ENCODE peak calls at places on chromosomes 3 and 15, in four cellular contexts. One of them, this sample, is unnamed.

GRCh38 chr15:101137312-101137940 is 114.4 kb downstream of the CHSY1 start:
- DNase-seq in mesendoderm: no peak
- DNase-seq in neuronal stem cell: no peak
- DNase-seq in neural progenitor cell: no peak
- DNase-seq in this sample: no peak

GRCh38 chr15:41971893-41972340 is 440 bp downstream of the EHD4 start:
- DNase-seq in mesendoderm: no peak
- DNase-seq in neuronal stem cell: peak; percentile 39
- DNase-seq in neural progenitor cell: peak; percentile 69
- DNase-seq in this sample: peak; percentile 78

GRCh38 chr3:89114841-89115223 is 7.4 kb downstream of the EPHA3 start:
- DNase-seq in mesendoderm: no peak
- DNase-seq in neuronal stem cell: no peak
- DNase-seq in neural progenitor cell: no peak
- DNase-seq in this sample: no peak

GRCh38 chr15:40092416-40093223 is 16.1 kb downstream of the BMF start:
- DNase-seq in mesendoderm: no peak
- DNase-seq in neuronal stem cell: no peak
- DNase-seq in neural progenitor cell: peak; percentile 67
- DNase-seq in this sample: no peak

GRCh38 chr3:53089511-53089910 is 40.7 kb downstream of the RFT1 start:
- DNase-seq in mesendoderm: no peak
- DNase-seq in neuronal stem cell: no peak
- DNase-seq in neural progenitor cell: no peak
- DNase-seq in this sample: no peak

GRCh38 chr3:177875786-177876476 is 660.3 kb upstream of the KCNMB2 start:
- DNase-seq in mesendoderm: peak; percentile 30
- DNase-seq in neuronal stem cell: no peak
- DNase-seq in neural progenitor cell: peak; percentile 55
- DNase-seq in this sample: no peak

GRCh38 chr15:73345658-73346057 is 23.1 kb downstream of the HCN4 start:
- DNase-seq in mesendoderm: no peak
- DNase-seq in neuronal stem cell: no peak
- DNase-seq in neural progenitor cell: no peak
- DNase-seq in this sample: no peak

GRCh38 chr3:187783098-187783497 is 37.8 kb upstream of the BCL6 start:
- DNase-seq in mesendoderm: no peak
- DNase-seq in neuronal stem cell: no peak
- DNase-seq in neural progenitor cell: no peak
- DNase-seq in this sample: no peak

GRCh38 chr15:31342781-31343626 is 16.4 kb downstream of the KLF13 start:
- DNase-seq in mesendoderm: no peak
- DNase-seq in neuronal stem cell: no peak
- DNase-seq in neural progenitor cell: peak; percentile 25
- DNase-seq in this sample: peak; percentile 64

GRCh38 chr3:115792206-115792955 is 169.1 kb downstream of the GAP43 start:
- DNase-seq in mesendoderm: no peak
- DNase-seq in neuronal stem cell: no peak
- DNase-seq in neural progenitor cell: no peak
- DNase-seq in this sample: no peak

GRCh38 chr3:112130638-112130993 is 2.4 kb downstream of the GCSAM start:
- DNase-seq in mesendoderm: no peak
- DNase-seq in neuronal stem cell: no peak
- DNase-seq in neural progenitor cell: no peak
- DNase-seq in this sample: no peak

GRCh38 chr3:157856078-157856939 is 249.9 kb downstream of the SHOX2 start:
- DNase-seq in mesendoderm: no peak
- DNase-seq in neuronal stem cell: no peak
- DNase-seq in neural progenitor cell: no peak
- DNase-seq in this sample: no peak

GRCh38 chr15:80567721-80568157 is 127.4 kb upstream of the ABHD17C start:
- DNase-seq in mesendoderm: peak; percentile 91
- DNase-seq in neuronal stem cell: peak; percentile 54
- DNase-seq in neural progenitor cell: peak; percentile 83
- DNase-seq in this sample: peak; percentile 90

GRCh38 chr15:65285291-65286068 is 1.2 kb downstream of the PARP16 start:
- DNase-seq in mesendoderm: no peak
- DNase-seq in neuronal stem cell: no peak
- DNase-seq in neural progenitor cell: no peak
- DNase-seq in this sample: no peak

GRCh38 chr3:169772530-169772950 is 656 bp upstream of the MYNN start:
- DNase-seq in mesendoderm: peak; percentile 91
- DNase-seq in neuronal stem cell: peak; percentile 75
- DNase-seq in neural progenitor cell: peak; percentile 80
- DNase-seq in this sample: peak; percentile 88

GRCh38 chr3:119279101-119279554 is 15.1 kb upstream of the ARHGAP31 start:
- DNase-seq in mesendoderm: no peak
- DNase-seq in neuronal stem cell: peak; percentile 56
- DNase-seq in neural progenitor cell: peak; percentile 63
- DNase-seq in this sample: peak; percentile 39

GRCh38 chr3:27914199-27914598 is 192.1 kb upstream of the EOMES start:
- DNase-seq in mesendoderm: peak; percentile 68
- DNase-seq in neuronal stem cell: peak; percentile 2
- DNase-seq in neural progenitor cell: peak; percentile 52
- DNase-seq in this sample: peak; percentile 60

GRCh38 chr15:35067501-35068347 is 17.4 kb downstream of the NANOGP8 start:
- DNase-seq in mesendoderm: peak; percentile 11
- DNase-seq in neuronal stem cell: no peak
- DNase-seq in neural progenitor cell: no peak
- DNase-seq in this sample: no peak

GRCh38 chr3:15628967-15629366 is 27.4 kb downstream of the BTD start:
- DNase-seq in mesendoderm: peak; percentile 74
- DNase-seq in neuronal stem cell: no peak
- DNase-seq in neural progenitor cell: no peak
- DNase-seq in this sample: no peak

GRCh38 chr3:197317250-197317963 is 19.0 kb upstream of the DLG1 start:
- DNase-seq in mesendoderm: peak; percentile 86
- DNase-seq in neuronal stem cell: no peak
- DNase-seq in neural progenitor cell: no peak
- DNase-seq in this sample: no peak

GRCh38 chr15:81178365-81178764 is 18.3 kb upstream of the IL16 start:
- DNase-seq in mesendoderm: no peak
- DNase-seq in neuronal stem cell: no peak
- DNase-seq in neural progenitor cell: no peak
- DNase-seq in this sample: no peak

GRCh38 chr3:127846576-127846975 is 24.3 kb upstream of the MGLL start:
- DNase-seq in mesendoderm: no peak
- DNase-seq in neuronal stem cell: no peak
- DNase-seq in neural progenitor cell: no peak
- DNase-seq in this sample: no peak

GRCh38 chr3:42632146-42632545 is 21.4 kb upstream of the ZBTB47 start:
- DNase-seq in mesendoderm: no peak
- DNase-seq in neuronal stem cell: no peak
- DNase-seq in neural progenitor cell: no peak
- DNase-seq in this sample: no peak

GRCh38 chr3:46021516-46021915 is 5.8 kb downstream of the XCR1 start:
- DNase-seq in mesendoderm: no peak
- DNase-seq in neuronal stem cell: no peak
- DNase-seq in neural progenitor cell: no peak
- DNase-seq in this sample: no peak

GRCh38 chr3:116201032-116201690 is 244.1 kb downstream of the LSAMP start:
- DNase-seq in mesendoderm: no peak
- DNase-seq in neuronal stem cell: no peak
- DNase-seq in neural progenitor cell: no peak
- DNase-seq in this sample: peak; percentile 45

GRCh38 chr3:25472747-25473146 is 44.7 kb downstream of the RARB start:
- DNase-seq in mesendoderm: no peak
- DNase-seq in neuronal stem cell: no peak
- DNase-seq in neural progenitor cell: no peak
- DNase-seq in this sample: no peak

GRCh38 chr3:50150863-50151686 is 4.0 kb upstream of the SEMA3F start:
- DNase-seq in mesendoderm: peak; percentile 82
- DNase-seq in neuronal stem cell: no peak
- DNase-seq in neural progenitor cell: peak; percentile 78
- DNase-seq in this sample: peak; percentile 76
- H3K9ac ChIP-seq in mesendoderm: peak overlapping the region; percentile 54
- H3K9ac ChIP-seq in neuronal stem cell: peak overlapping the region; percentile 75
- H3K9ac ChIP-seq in neural progenitor cell: no peak overlapping the region
- H3K9ac ChIP-seq in this sample: no peak overlapping the region

GRCh38 chr3:64103131-64103530 is 79.8 kb upstream of the PSMD6 start:
- DNase-seq in mesendoderm: no peak
- DNase-seq in neuronal stem cell: no peak
- DNase-seq in neural progenitor cell: no peak
- DNase-seq in this sample: no peak

GRCh38 chr3:64104691-64105101 is 81.4 kb upstream of the PSMD6 start:
- DNase-seq in mesendoderm: no peak
- DNase-seq in neuronal stem cell: no peak
- DNase-seq in neural progenitor cell: no peak
- DNase-seq in this sample: no peak

GRCh38 chr3:64107154-64107553 is 83.9 kb upstream of the PSMD6 start:
- DNase-seq in mesendoderm: no peak
- DNase-seq in neuronal stem cell: no peak
- DNase-seq in neural progenitor cell: no peak
- DNase-seq in this sample: no peak

GRCh38 chr3:64105816-64106215 is 82.5 kb upstream of the PSMD6 start:
- DNase-seq in mesendoderm: no peak
- DNase-seq in neuronal stem cell: no peak
- DNase-seq in neural progenitor cell: no peak
- DNase-seq in this sample: no peak

GRCh38 chr3:64104006-64104405 is 80.7 kb upstream of the PSMD6 start:
- DNase-seq in mesendoderm: no peak
- DNase-seq in neuronal stem cell: no peak
- DNase-seq in neural progenitor cell: no peak
- DNase-seq in this sample: no peak
- H3K9ac ChIP-seq in mesendoderm: no peak overlapping the region
- H3K9ac ChIP-seq in neuronal stem cell: no peak overlapping the region
- H3K9ac ChIP-seq in neural progenitor cell: no peak overlapping the region
- H3K9ac ChIP-seq in this sample: no peak overlapping the region

DNA sequence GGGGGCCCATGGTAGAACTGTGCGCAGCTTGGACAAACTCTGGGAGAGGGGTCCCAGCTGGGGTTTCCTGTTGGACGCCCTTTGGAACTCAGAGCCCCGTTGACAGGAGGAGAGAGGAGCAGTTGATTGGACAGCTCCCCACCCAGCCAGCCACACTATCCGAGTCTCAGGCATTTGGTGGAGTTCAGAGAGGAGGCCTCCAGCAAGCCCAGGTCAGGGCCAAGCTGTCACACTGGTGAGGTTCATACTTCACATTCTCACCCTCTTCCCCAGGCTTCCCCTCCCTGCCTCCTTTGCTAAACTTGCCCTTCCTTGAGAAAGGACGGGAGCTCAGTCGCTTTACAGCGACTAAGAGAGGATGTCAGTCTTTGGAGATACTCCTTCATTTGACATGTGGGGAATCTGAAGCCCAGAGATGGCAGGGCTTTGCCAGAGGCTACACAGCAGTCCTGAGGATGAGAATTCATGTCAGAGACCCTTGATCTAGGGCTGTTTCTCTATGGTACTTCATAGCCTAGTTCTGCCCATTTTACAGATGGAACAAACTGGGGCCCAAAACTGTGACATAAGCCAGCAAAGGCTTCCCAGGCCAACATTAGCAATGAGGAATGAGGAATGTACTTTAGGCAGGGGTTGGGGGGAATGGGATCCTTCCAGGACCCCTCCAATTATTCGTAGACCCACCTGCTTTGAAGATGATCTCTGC is 142.2 kb downstream of the SMAD6 start:
- DNase-seq in mesendoderm: peak; percentile 53
- DNase-seq in neuronal stem cell: no peak
- DNase-seq in neural progenitor cell: no peak
- DNase-seq in this sample: no peak
- H3K9ac ChIP-seq in mesendoderm: no peak overlapping the region
- H3K9ac ChIP-seq in neuronal stem cell: no peak overlapping the region
- H3K9ac ChIP-seq in neural progenitor cell: no peak overlapping the region
- H3K9ac ChIP-seq in this sample: peak overlapping the region; percentile 85

GRCh38 chr3:98887684-98888083 is 13.8 kb downstream of the DCBLD2 start:
- DNase-seq in mesendoderm: no peak
- DNase-seq in neuronal stem cell: no peak
- DNase-seq in neural progenitor cell: no peak
- DNase-seq in this sample: no peak

GRCh38 chr3:98886525-98886924 is 15.0 kb downstream of the DCBLD2 start:
- DNase-seq in mesendoderm: no peak
- DNase-seq in neuronal stem cell: no peak
- DNase-seq in neural progenitor cell: no peak
- DNase-seq in this sample: no peak

GRCh38 chr3:98890181-98890882 is 11.2 kb downstream of the DCBLD2 start:
- DNase-seq in mesendoderm: peak; percentile 55
- DNase-seq in neuronal stem cell: no peak
- DNase-seq in neural progenitor cell: no peak
- DNase-seq in this sample: no peak

GRCh38 chr3:98884675-98885371 is 16.7 kb downstream of the DCBLD2 start:
- DNase-seq in mesendoderm: no peak
- DNase-seq in neuronal stem cell: no peak
- DNase-seq in neural progenitor cell: no peak
- DNase-seq in this sample: no peak

GRCh38 chr3:98885851-98886250 is 15.6 kb downstream of the DCBLD2 start:
- DNase-seq in mesendoderm: peak; percentile 49
- DNase-seq in neuronal stem cell: no peak
- DNase-seq in neural progenitor cell: no peak
- DNase-seq in this sample: no peak
- H3K9ac ChIP-seq in mesendoderm: no peak overlapping the region
- H3K9ac ChIP-seq in neuronal stem cell: no peak overlapping the region
- H3K9ac ChIP-seq in neural progenitor cell: no peak overlapping the region
- H3K9ac ChIP-seq in this sample: no peak overlapping the region

This sample was measured in endodermal cell.